ENCODE peak calls at places on chromosomes 3 and 15, in eight cellular contexts. V is GM23248; B is NCI-H1417; Q is KG1; Y is RKO; F is adrenal gland; L is central memory CD8-positive, alpha-beta T cell; R is activated CD8-positive, alpha-beta memory T cell treated with anti-CD3 and anti-CD28 coated beads for 48 hours. I is an unnamed sample.

GRCh38 chr15:41905360-41905793 is 11.5 kb upstream of the SPTBN5 start:
- DNase-seq in V (no peak), B (no peak), Q (no peak), Y (no peak), F (no peak), L (no peak), R (no peak), I (no peak)

GRCh38 chr15:63864186-63864585 is 30.4 kb upstream of the HERC1 start:
- DNase-seq in V (no peak), B (no peak), Q (no peak), Y (no peak), F (no peak), L (no peak), R (no peak), I (no peak)

GRCh38 chr3:150049317-150049716 is 78.6 kb upstream of the PFN2 start:
- DNase-seq in V (no peak), B (no peak), Q (no peak), Y (no peak), F (no peak), L (no peak), R (no peak), I (no peak)

GRCh38 chr15:37931868-37932267 is 2.6 kb upstream of the TMCO5A start:
- DNase-seq in V (peak; percentile 57), B (no peak), Q (no peak), Y (no peak), F (no peak), L (no peak), R (no peak), I (no peak)

GRCh38 chr3:65732060-65732933 is 306.4 kb downstream of the MAGI1 start:
- DNase-seq in V (peak; percentile 84), B (peak; percentile 77), Q (peak; percentile 1), Y (peak; percentile 77), F (no peak), L (no peak), R (no peak), I (peak; percentile 58)

GRCh38 chr3:194176274-194176991 is 40.5 kb downstream of the HES1 start:
- DNase-seq in V (no peak), B (no peak), Q (no peak), Y (no peak), F (no peak), L (no peak), R (no peak), I (no peak)

GRCh38 chr15:53288542-53288941 is 470.9 kb downstream of the WDR72 start:
- DNase-seq in V (no peak), B (no peak), Q (no peak), Y (no peak), F (no peak), L (no peak), R (no peak), I (no peak)

GRCh38 chr3:132210476-132211346 is 106.5 kb upstream of the ACP3 start:
- DNase-seq in V (peak; percentile 38), B (peak; percentile 85), Q (no peak), Y (peak; percentile 9), F (peak; percentile 24), L (no peak), R (no peak), I (no peak)

GRCh38 chr3:53181528-53181927 is 20.5 kb downstream of the PRKCD start:
- DNase-seq in V (no peak), B (no peak), Q (no peak), Y (no peak), F (no peak), L (no peak), R (no peak), I (no peak)

GRCh38 chr15:51579012-51579411 is 43.6 kb downstream of the DMXL2 start:
- DNase-seq in V (peak; percentile 14), B (no peak), Q (no peak), Y (no peak), F (no peak), L (no peak), R (no peak), I (no peak)

GRCh38 chr3:69300296-69300695 is 85.6 kb downstream of the FRMD4B start:
- DNase-seq in V (no peak), B (no peak), Q (no peak), Y (no peak), F (no peak), L (no peak), R (no peak), I (no peak)

GRCh38 chr3:31832576-31832975 is 148.5 kb downstream of the OSBPL10 start:
- DNase-seq in V (no peak), B (no peak), Q (no peak), Y (no peak), F (no peak), L (no peak), R (no peak), I (no peak)

GRCh38 chr15:89776274-89777072 is at the start of gene MESP2:
- DNase-seq in V (peak; percentile 90), B (peak; percentile 29), Q (no peak), Y (peak; percentile 53), F (peak; percentile 88), L (peak; percentile 25), R (peak; percentile 33), I (peak; percentile 58)

GRCh38 chr3:121654493-121655385 is 6.0 kb downstream of the HCLS1 start:
- DNase-seq in V (no peak), B (no peak), Q (no peak), Y (no peak), F (no peak), L (no peak), R (no peak), I (no peak)

GRCh38 chr15:77456746-77457618 is 36.3 kb downstream of the HMG20A start:
- DNase-seq in V (no peak), B (peak; percentile 76), Q (no peak), Y (no peak), F (no peak), L (no peak), R (no peak), I (no peak)

GRCh38 chr3:118488751-118489150 is 545.9 kb downstream of the IGSF11 start:
- DNase-seq in V (no peak), B (no peak), Q (no peak), Y (no peak), F (no peak), L (no peak), R (no peak), I (no peak)

GRCh38 chr3:46162975-46163550 is 45.0 kb downstream of the CCR1 start:
- DNase-seq in V (no peak), B (no peak), Q (no peak), Y (no peak), F (no peak), L (no peak), R (no peak), I (no peak)

GRCh38 chr3:39668420-39668819 is 141.0 kb upstream of the MYRIP start:
- DNase-seq in V (peak; percentile 80), B (peak; percentile 47), Q (peak; percentile 6), Y (peak; percentile 76), F (no peak), L (no peak), R (no peak), I (peak; percentile 1)

GRCh38 chr15:84082739-84083138 is 152.8 kb upstream of the GOLGA6L4 start:
- DNase-seq in V (no peak), B (no peak), Q (no peak), Y (no peak), F (no peak), L (no peak), R (no peak), I (no peak)

GRCh38 chr3:170493712-170494182 is 75.1 kb downstream of the CLDN11 start:
- DNase-seq in V (peak; percentile 76), B (no peak), Q (no peak), Y (no peak), F (peak; percentile 53), L (no peak), R (no peak), I (no peak)

GRCh38 chr3:139528924-139529323 is 10.6 kb downstream of the RBP1 start:
- DNase-seq in V (no peak), B (no peak), Q (no peak), Y (no peak), F (no peak), L (no peak), R (no peak), I (no peak)

I was measured in NCI-H345.